ENCODE peak calls at places on chromosome 1, in five cellular contexts. T, K, J, Q and L are unnamed samples.
A peak's percentile ranks its signal among the peaks of the same experiment; 100 is the strongest.

GRCh38 chr1:101088431-101088830 is 62.8 kb upstream of the DPH5 start:
- DNase-seq in T (no peak), K (no peak), J (no peak), Q (no peak), L (no peak)

GRCh38 chr1:153903841-153904455 is 18.8 kb downstream of the GATAD2B start:
- DNase-seq in K (no peak), T (no peak), Q (no peak), J (no peak), L (no peak)

GRCh38 chr1:2163205-2163604 is 31.4 kb downstream of the FAAP20 start:
- DNase-seq in Q (no peak), J (no peak), K (no peak), T (no peak), L (no peak)

GRCh38 chr1:160911925-160912324 is 26.9 kb upstream of the ITLN1 start:
- DNase-seq in T (no peak), Q (no peak), J (no peak), K (no peak), L (no peak)

GRCh38 chr1:205870236-205870635 is 20.3 kb upstream of the PM20D1 start:
- DNase-seq in K (no peak), T (no peak), J (no peak), Q (no peak), L (no peak)

GRCh38 chr1:6870086-6870485 is 84.8 kb downstream of the CAMTA1 start:
- DNase-seq in J (no peak), T (no peak), K (no peak), Q (no peak), L (no peak)

GRCh38 chr1:217574265-217574949 is 56.5 kb downstream of the GPATCH2 start:
- DNase-seq in Q (no peak), T (no peak), K (no peak), J (no peak), L (no peak)

GRCh38 chr1:171919891-171920887 is 78.9 kb downstream of the DNM3 start:
- DNase-seq in Q (no peak), J (no peak), K (no peak), T (no peak), L (no peak)

GRCh38 chr1:174190800-174191199 is 31.5 kb downstream of the RABGAP1L start:
- DNase-seq in T (no peak), K (no peak), Q (no peak), J (no peak), L (no peak)

GRCh38 chr1:189962171-189962570 is 515.5 kb downstream of the BRINP3 start:
- DNase-seq in J (no peak), T (no peak), K (no peak), Q (no peak), L (no peak)

GRCh38 chr1:159941867-159942560 is 3.4 kb downstream of the IGSF9 start:
- DNase-seq in T (no peak), K (no peak), J (no peak), Q (no peak), L (no peak)

GRCh38 chr1:21383785-21384401 is 56.0 kb upstream of the NBPF3 start:
- DNase-seq in T (peak; percentile 73), J (no peak), K (no peak), Q (no peak), L (no peak)

GRCh38 chr1:212141404-212141803 is 105.9 kb downstream of the DTL start:
- DNase-seq in Q (no peak), K (no peak), T (no peak), J (no peak), L (no peak)

DNA sequence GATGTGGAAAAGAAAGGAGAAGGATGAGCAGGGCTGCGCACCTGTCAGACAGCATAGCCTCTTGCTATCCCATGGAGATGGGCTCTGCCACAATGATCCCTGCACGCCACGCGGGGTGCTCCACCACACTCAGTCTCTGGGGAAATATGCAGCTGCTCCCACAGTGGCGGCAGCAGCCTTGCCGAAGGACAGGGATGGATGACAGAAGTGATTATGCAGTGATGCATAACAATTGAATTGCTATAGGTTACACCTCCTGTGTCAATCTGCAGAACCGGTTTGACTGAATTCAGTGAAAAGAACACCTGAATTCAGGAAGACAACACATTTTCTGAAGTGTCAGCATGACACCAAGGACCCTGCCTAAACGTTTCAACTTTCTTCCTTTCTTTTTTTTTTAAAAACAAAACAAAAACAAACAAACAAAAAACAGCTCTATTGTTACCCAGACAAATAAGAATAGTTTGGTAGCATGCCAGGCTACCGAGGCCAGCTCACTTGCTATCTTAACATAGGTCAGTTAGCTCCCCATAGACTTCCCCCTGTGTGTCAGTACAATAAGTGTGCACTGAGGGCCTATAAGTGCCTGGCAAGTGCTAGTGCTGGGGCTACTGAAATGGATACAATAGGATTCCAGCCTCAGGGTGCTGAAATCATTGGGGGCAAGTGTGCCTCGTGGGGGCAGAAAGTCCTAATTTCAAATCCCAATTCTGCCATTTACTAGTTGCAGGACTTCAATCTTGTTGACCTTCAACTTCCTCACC is 127.6 kb upstream of the LMO4 start:
- DNase-seq in T (no peak), Q (no peak), K (no peak), J (no peak), L (no peak)
- TF ChIP-seq ZNF274 in T (no peak), Q (no peak), K (no peak), J (no peak), L (no peak)

DNA sequence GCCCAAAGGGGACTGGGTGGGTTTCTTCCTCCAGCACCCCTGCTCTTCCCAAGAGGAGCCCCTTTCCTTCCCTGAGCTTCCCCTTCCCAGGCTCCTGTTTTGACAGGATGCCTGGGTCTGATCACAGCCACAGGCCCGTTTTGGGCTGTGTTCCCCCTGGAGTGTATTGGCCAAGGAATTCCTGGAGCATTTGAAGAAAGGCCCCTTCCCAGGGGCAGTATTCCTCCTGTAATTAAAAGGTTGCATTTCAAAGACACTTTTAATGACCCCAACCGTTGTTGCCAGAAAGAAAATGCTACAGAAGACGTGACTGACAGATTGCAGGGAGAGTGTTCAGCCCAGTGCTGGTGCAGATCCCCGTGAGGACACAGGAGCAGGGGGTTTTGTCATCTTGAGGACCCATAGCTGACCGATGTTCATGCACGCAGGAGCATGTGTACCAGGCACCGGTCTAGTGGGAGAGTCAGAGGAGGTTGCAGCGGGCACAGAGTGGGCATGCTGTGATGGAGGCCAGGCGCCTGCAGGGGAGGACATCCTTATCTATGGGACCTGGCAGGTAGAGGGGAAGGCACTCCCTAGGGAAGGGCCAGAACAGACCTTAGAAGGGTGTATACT is 19.3 kb upstream of the LBR start:
- DNase-seq in Q (no peak), K (no peak), T (no peak), J (no peak), L (no peak)
- H3K4me1 ChIP-seq in Q (peaks cover 87% of the 10 kb centered on the region), K (peaks cover 27% of the 10 kb centered on the region), T (peaks cover 26% of the 10 kb centered on the region), J (peaks cover 6% of the 10 kb centered on the region), L (peaks cover 20% of the 10 kb centered on the region)

GRCh38 chr1:47444578-47445465 is 7.0 kb downstream of the FOXD2 start:
- DNase-seq in K (no peak), Q (no peak), J (peak; percentile 77), T (no peak), L (no peak)
- TF ChIP-seq ZNF274 in K (no peak), Q (no peak), J (no peak), T (no peak), L (no peak)

GRCh38 chr1:39409055-39409816 is 82.2 kb upstream of the BMP8A start:
- DNase-seq in K (no peak), T (no peak), J (peak; percentile 76), Q (no peak), L (peak; percentile 86)
- H3K4me1 ChIP-seq in K (peaks cover 36% of the 10 kb centered on the region), T (peaks cover 33% of the 10 kb centered on the region), J (peaks cover 18% of the 10 kb centered on the region), Q (peaks cover 62% of the 10 kb centered on the region), L (peaks cover 3% of the 10 kb centered on the region)